ENCODE peak calls at places on chromosome X, in five cellular contexts. H is HCT116, K is suprapubic skin, Y is GM12878, A is SK-N-SH. R is an unnamed sample.

GRCh38 chrX:56802921-56803848 is 74.1 kb downstream of the NBDY start:
- DNase-seq in H (no peak), Y (peak), A (peak), K (no peak), R (no peak)

GRCh38 chrX:15158736-15159406 is 111.0 kb downstream of the ASB9 start:
- DNase-seq in Y (peak), A (no peak), K (no peak), H (no peak), R (no peak)

GRCh38 chrX:55006827-55007621 is 6.9 kb downstream of the APEX2 start:
- DNase-seq in Y (no peak), K (no peak), A (no peak), H (no peak), R (no peak)

GRCh38 chrX:129781134-129782014 is 1.6 kb downstream of the SASH3 start:
- DNase-seq in A (no peak), Y (peak), K (no peak), H (no peak), R (no peak)

GRCh38 chrX:121036951-121037350 is 10.5 kb upstream of the GLUD2 start:
- DNase-seq in K (no peak), A (no peak), H (no peak), Y (no peak), R (no peak)

GRCh38 chrX:57607295-57608187 is 15.7 kb downstream of the ZXDB start:
- DNase-seq in H (no peak), Y (no peak), A (no peak), K (no peak), R (no peak)

GRCh38 chrX:73922856-73923429 is 359.9 kb downstream of the CHIC1 start:
- DNase-seq in Y (no peak), K (no peak), A (no peak), H (no peak), R (no peak)

GRCh38 chrX:34656467-34656841 is 631 bp downstream of the TMEM47 start:
- DNase-seq in H (no peak), K (no peak), Y (no peak), A (no peak), R (no peak)

GRCh38 chrX:100512471-100512870 is 72.3 kb upstream of the TNMD start:
- DNase-seq in Y (no peak), K (no peak), A (peak), H (peak), R (no peak)

GRCh38 chrX:102835504-102836146 is 101.4 kb upstream of the RAB40AL start:
- DNase-seq in K (no peak), A (no peak), H (no peak), Y (no peak), R (no peak)

GRCh38 chrX:12970691-12971202 is 4.2 kb upstream of the TMSB4X start:
- DNase-seq in K (no peak), A (no peak), H (no peak), Y (peak), R (no peak)

GRCh38 chrX:71081348-71082148 is 13.4 kb upstream of the SNX12 start:
- DNase-seq in A (no peak), K (no peak), Y (no peak), H (no peak), R (no peak)

GRCh38 chrX:26328610-26329319 is 112.8 kb downstream of the MAGEB5 start:
- DNase-seq in K (no peak), H (no peak), A (no peak), Y (no peak), R (no peak)

GRCh38 chrX:19578956-19579355 is 63.6 kb upstream of the MAP3K15 start:
- DNase-seq in A (no peak), H (no peak), K (no peak), Y (no peak), R (no peak)

GRCh38 chrX:46994096-46994495 is 81.9 kb downstream of the JADE3 start:
- DNase-seq in K (no peak), H (no peak), Y (no peak), A (peak), R (no peak)

GRCh38 chrX:154396948-154397887 is 959 bp upstream of the RPL10 start:
- DNase-seq in H (no peak), K (peak), Y (no peak), A (peak), R (no peak)

GRCh38 chrX:64427281-64427680 is 32.0 kb upstream of the MTMR8 start:
- DNase-seq in A (no peak), K (no peak), Y (no peak), H (no peak), R (no peak)

GRCh38 chrX:45900751-45901150 is 644.5 kb downstream of the ZNF674 start:
- DNase-seq in A (no peak), H (no peak), Y (no peak), K (no peak), R (no peak)

GRCh38 chrX:47483310-47484268 is 567 bp upstream of the ZNF41 start:
- DNase-seq in Y (no peak), H (no peak), A (peak), K (no peak), R (no peak)

GRCh38 chrX:2679534-2680485 is 11.3 kb upstream of the CD99 start:
- DNase-seq in H (no peak), A (no peak), K (no peak), Y (no peak), R (no peak)

GRCh38 chrX:9311411-9312160 is 153.3 kb upstream of the TBL1X start:
- DNase-seq in K (no peak), H (no peak), A (no peak), Y (no peak), R (no peak)

GRCh38 chrX:83845397-83845796 is 15.5 kb upstream of the CYLC1 start:
- DNase-seq in Y (no peak), A (peak), H (peak), K (no peak), R (no peak)

GRCh38 chrX:119529355-119530276 is 35.6 kb downstream of the STEEP1 start:
- DNase-seq in Y (no peak), K (no peak), H (no peak), A (no peak), R (no peak)

GRCh38 chrX:118221733-118222132 is 105.1 kb upstream of the KLHL13 start:
- DNase-seq in Y (no peak), A (no peak), H (no peak), K (no peak), R (no peak)

GRCh38 chrX:45505214-45505613 is 304.5 kb upstream of the DIPK2B start:
- DNase-seq in A (no peak), Y (no peak), K (no peak), H (no peak), R (no peak)

GRCh38 chrX:17442898-17443297 is 67.9 kb downstream of the NHS start:
- DNase-seq in A (no peak), Y (no peak), H (no peak), K (no peak), R (no peak)

GRCh38 chrX:95885074-95885473 is 799.6 kb upstream of the DIAPH2 start:
- DNase-seq in K (no peak), A (no peak), H (no peak), Y (no peak), R (no peak)

GRCh38 chrX:39063037-39063436 is 261.8 kb downstream of the MID1IP1 start:
- DNase-seq in H (no peak), A (no peak), Y (no peak), K (no peak), R (no peak)

GRCh38 chrX:53073115-53073581 is 9.0 kb upstream of the TSPYL2 start:
- DNase-seq in K (peak), H (peak), A (no peak), Y (no peak), R (no peak)

GRCh38 chrX:53074987-53075386 is 7.2 kb upstream of the TSPYL2 start:
- DNase-seq in A (no peak), H (no peak), Y (no peak), K (peak), R (no peak)

GRCh38 chrX:53078943-53079342 is 3.2 kb upstream of the TSPYL2 start:
- DNase-seq in A (no peak), H (no peak), Y (no peak), K (no peak), R (no peak)

GRCh38 chrX:53077207-53078197 is 4.7 kb upstream of the TSPYL2 start:
- DNase-seq in H (no peak), Y (no peak), K (peak), A (no peak), R (no peak)

GRCh38 chrX:53076671-53077070 is 5.5 kb upstream of the TSPYL2 start:
- DNase-seq in H (no peak), A (no peak), Y (no peak), K (no peak), R (no peak)
- TF ChIP-seq POLR2AphosphoS5 in H (no peak), A (no peak), Y (no peak), K (no peak), R (no peak)

GRCh38 chrX:132218100-132218807 is 993 bp downstream of the RAP2C start:
- DNase-seq in A (peak), H (peak), Y (peak), K (peak), R (no peak)
- TF ChIP-seq POLR2AphosphoS5 in A (peak), H (peak), Y (no peak), K (no peak), R (peak)

GRCh38 chrX:49041683-49042529 is 1.3 kb downstream of the TFE3 start:
- DNase-seq in A (peak), Y (no peak), H (no peak), K (no peak), R (no peak)

GRCh38 chrX:49040376-49040955 is 2.7 kb downstream of the TFE3 start:
- DNase-seq in A (no peak), H (no peak), Y (no peak), K (no peak), R (no peak)

GRCh38 chrX:49042581-49043219 is 457 bp downstream of the TFE3 start:
- DNase-seq in A (no peak), H (no peak), K (no peak), Y (no peak), R (no peak)

GRCh38 chrX:49043987-49044281 is 777 bp upstream of the TFE3 start:
- DNase-seq in K (no peak), H (no peak), A (no peak), Y (no peak), R (no peak)

DNA sequence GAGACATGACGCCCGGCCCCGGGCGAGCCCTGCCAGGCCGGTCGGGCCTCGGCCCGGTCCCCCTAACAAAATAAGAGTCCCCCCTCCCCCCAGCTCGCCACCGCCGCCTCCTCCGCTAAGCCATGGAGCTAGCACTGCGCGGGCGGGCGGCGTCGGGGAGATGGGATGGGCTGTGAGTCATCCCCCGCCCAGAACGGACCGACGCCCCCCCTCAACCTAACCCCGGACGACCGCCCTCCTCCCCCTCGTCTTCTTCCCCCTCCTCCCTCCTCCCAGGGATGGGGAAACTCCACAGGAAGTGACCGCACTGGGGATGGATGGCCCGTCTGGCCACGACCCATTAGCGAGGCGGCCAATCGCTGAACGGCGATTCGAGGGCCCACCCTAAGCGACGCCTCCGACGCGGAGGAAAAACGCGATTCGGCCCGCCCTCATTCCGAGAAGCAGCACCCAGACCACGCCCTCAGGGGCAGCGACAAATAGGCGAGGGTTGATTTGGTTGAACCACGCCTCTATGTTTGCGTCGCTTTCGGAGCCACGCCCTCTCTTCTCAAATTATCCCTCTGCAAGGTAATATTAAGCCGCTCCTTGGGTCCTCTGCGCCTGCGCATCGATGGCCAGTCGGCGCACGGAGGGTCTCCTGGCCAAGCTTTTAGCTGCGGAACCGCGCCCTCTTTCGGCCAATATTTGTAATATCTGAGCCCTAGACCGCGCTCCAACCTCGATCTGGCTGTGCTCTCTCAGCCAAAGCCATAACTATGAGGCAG is at the start of gene TFE3:
- DNase-seq in Y (peak), H (peak), A (peak), K (peak), R (peak)
- TF ChIP-seq POLR2AphosphoS5 in Y (no peak), H (peak), A (no peak), K (no peak), R (no peak)

GRCh38 chrX:33210156-33210555 is 1.2 kb downstream of the DMD start:
- DNase-seq in H (no peak), K (no peak), A (no peak), Y (no peak), R (no peak)

GRCh38 chrX:33207056-33207455 is 4.3 kb downstream of the DMD start:
- DNase-seq in Y (no peak), H (no peak), K (no peak), A (no peak), R (no peak)

GRCh38 chrX:33211356-33212254 is at the start of gene DMD:
- DNase-seq in K (no peak), Y (no peak), A (no peak), H (no peak), R (no peak)
- TF ChIP-seq POLR2AphosphoS5 in K (no peak), Y (no peak), A (no peak), H (no peak), R (no peak)